ENCODE peak calls at places on chromosomes 6 and 20, in four cellular contexts. S is fibroblast of lung, A is heart left ventricle, R is stomach. M is an unnamed sample.

GRCh38 chr6:70385931-70386330 is 27.4 kb upstream of the FAM135A start:
- DNase-seq in S (no peak), A (no peak), R (no peak), M (peak)

GRCh38 chr6:14713008-14713452 is 532.8 kb upstream of the JARID2 start:
- DNase-seq in S (peak), A (peak), R (no peak), M (peak)

GRCh38 chr20:64149809-64150560 is 14.3 kb upstream of the MYT1 start:
- DNase-seq in S (no peak), A (peak), R (no peak), M (no peak)

GRCh38 chr6:157222201-157222981 is 100.9 kb downstream of the TMEM242 start:
- DNase-seq in S (no peak), A (peak), R (no peak), M (no peak)

GRCh38 chr6:35601331-35602132 is 87.2 kb downstream of the FKBP5 start:
- DNase-seq in S (peak), A (no peak), R (peak), M (peak)

GRCh38 chr20:15895126-15895525 is 678.1 kb downstream of the KIF16B start:
- DNase-seq in S (no peak), A (no peak), R (no peak), M (no peak)

GRCh38 chr20:32968833-32969241 is 35.4 kb downstream of the SUN5 start:
- DNase-seq in S (peak), A (no peak), R (no peak), M (peak)

GRCh38 chr6:151063339-151063738 is 176.4 kb upstream of the AKAP12 start:
- DNase-seq in S (peak), A (no peak), R (no peak), M (peak)

GRCh38 chr20:63335711-63336110 is 25.4 kb downstream of the CHRNA4 start:
- DNase-seq in S (no peak), A (peak), R (no peak), M (no peak)

GRCh38 chr6:105806486-105806920 is 279.6 kb upstream of the PRDM1 start:
- DNase-seq in S (peak), A (no peak), R (no peak), M (peak)

GRCh38 chr6:132122176-132122575 is 171.0 kb upstream of the CCN2 start:
- DNase-seq in S (no peak), A (no peak), R (no peak), M (no peak)

GRCh38 chr20:38130687-38131587 is 34.1 kb downstream of the TGM2 start:
- DNase-seq in S (no peak), A (no peak), R (no peak), M (no peak)

GRCh38 chr6:114092943-114093342 is 122.0 kb upstream of the HDAC2 start:
- DNase-seq in S (no peak), A (no peak), R (no peak), M (no peak)

GRCh38 chr20:36435799-36436541 is 105.3 kb upstream of the MYL9 start:
- DNase-seq in S (peak), A (peak), R (peak), M (peak)

GRCh38 chr20:47502271-47502730 is 614 bp downstream of the NCOA3 start:
- DNase-seq in S (no peak), A (peak), R (no peak), M (peak)

GRCh38 chr6:148351277-148351676 is 8.6 kb downstream of the SASH1 start:
- DNase-seq in S (no peak), A (no peak), R (no peak), M (no peak)

GRCh38 chr6:46221221-46221793 is 50.5 kb upstream of the ENPP5 start:
- DNase-seq in S (peak), A (no peak), R (no peak), M (peak)

GRCh38 chr6:169093770-169094553 is 159.7 kb downstream of the THBS2 start:
- DNase-seq in S (no peak), A (no peak), R (no peak), M (no peak)

GRCh38 chr6:150667977-150668716 is 68.5 kb downstream of the PLEKHG1 start:
- DNase-seq in S (peak), A (peak), R (peak), M (peak)

GRCh38 chr6:91816335-91816734 is 1229.5 kb upstream of the MAP3K7 start:
- DNase-seq in S (no peak), A (peak), R (no peak), M (no peak)

GRCh38 chr6:4320860-4321259 is 185.5 kb upstream of the ECI2 start:
- DNase-seq in S (peak), A (no peak), R (no peak), M (peak)

GRCh38 chr20:24134284-24134683 is 145.7 kb upstream of the GGTLC1 start:
- DNase-seq in S (no peak), A (no peak), R (no peak), M (no peak)

GRCh38 chr6:139235666-139236065 is 56.1 kb downstream of the TXLNB start:
- DNase-seq in S (no peak), A (no peak), R (no peak), M (no peak)

GRCh38 chr20:2296545-2297351 is 947 bp downstream of the TGM3 start:
- DNase-seq in S (no peak), A (no peak), R (no peak), M (no peak)

GRCh38 chr20:37526238-37526838 is 1.3 kb downstream of the BLCAP start:
- DNase-seq in S (no peak), A (no peak), R (no peak), M (peak)

GRCh38 chr6:160430741-160431140 is 82.6 kb downstream of the SLC22A3 start:
- DNase-seq in S (no peak), A (no peak), R (no peak), M (no peak)

GRCh38 chr6:105795913-105796517 is 290.1 kb upstream of the PRDM1 start:
- DNase-seq in S (no peak), A (no peak), R (peak), M (no peak)

GRCh38 chr6:34234667-34235604 is 1.7 kb upstream of the HMGA1 start:
- DNase-seq in S (no peak), A (no peak), R (no peak), M (no peak)

GRCh38 chr6:21305827-21306469 is 287.6 kb upstream of the SOX4 start:
- DNase-seq in S (peak), A (no peak), R (no peak), M (peak)

GRCh38 chr6:13068558-13069210 is 259.7 kb downstream of the TBC1D7 start:
- DNase-seq in S (no peak), A (no peak), R (no peak), M (no peak)

GRCh38 chr6:164665328-164665727 is 644.1 kb downstream of the C6orf118 start:
- DNase-seq in S (no peak), A (no peak), R (no peak), M (no peak)

GRCh38 chr20:36155991-36156390 is 1.5 kb downstream of the EPB41L1 start:
- DNase-seq in S (no peak), A (peak), R (no peak), M (no peak)

GRCh38 chr6:14361956-14362587 is 244.5 kb downstream of the CD83 start:
- DNase-seq in S (no peak), A (no peak), R (peak), M (no peak)

GRCh38 chr20:63745961-63746765 is 6.6 kb downstream of the SLC2A4RG start:
- DNase-seq in S (no peak), A (peak), R (no peak), M (no peak)

GRCh38 chr6:12064538-12064937 is 52.4 kb downstream of the HIVEP1 start:
- DNase-seq in S (no peak), A (no peak), R (no peak), M (no peak)
- H3K4me3 ChIP-seq in S (no peak), A (no peak), R (no peak), M (no peak)

DNA sequence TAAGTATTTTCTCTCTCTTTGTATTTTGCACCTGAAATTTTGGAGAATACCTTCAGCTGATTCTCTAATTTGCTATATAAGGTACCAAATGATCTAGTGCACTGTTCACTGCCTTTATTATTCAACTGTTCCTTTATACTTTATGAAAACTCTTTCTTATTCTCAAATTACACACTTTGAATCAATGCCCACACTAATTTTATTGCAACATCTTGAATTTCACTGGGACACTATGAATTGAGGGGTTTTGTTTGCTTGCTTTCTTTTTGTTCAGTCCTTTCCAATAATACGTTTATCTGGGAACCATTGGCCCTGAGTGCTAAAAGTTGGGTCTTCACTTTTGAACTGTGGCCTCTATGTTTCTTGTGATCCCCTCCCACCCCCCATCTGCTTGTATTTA is 97.9 kb downstream of the DNAH8 start:
- DNase-seq in S (peak), A (no peak), R (no peak), M (no peak)
- H3K4me3 ChIP-seq in S (no peak), A (no peak), R (no peak), M (no peak)

GRCh38 chr6:28587011-28587745 is 61.5 kb downstream of the GPX5 start:
- DNase-seq in S (peak), A (peak), R (peak), M (peak)

GRCh38 chr6:28587746-28588075 is 62.0 kb downstream of the GPX5 start:
- DNase-seq in S (no peak), A (no peak), R (no peak), M (no peak)

GRCh38 chr6:28589234-28589951 is 63.7 kb downstream of the GPX5 start:
- DNase-seq in S (peak), A (no peak), R (no peak), M (peak)

GRCh38 chr6:28586273-28586672 is 60.6 kb downstream of the GPX5 start:
- DNase-seq in S (no peak), A (no peak), R (no peak), M (no peak)

GRCh38 chr6:28589952-28590340 is 64.3 kb downstream of the GPX5 start:
- DNase-seq in S (no peak), A (no peak), R (no peak), M (no peak)
- H3K4me3 ChIP-seq in S (no peak), A (no peak), R (no peak), M (peak)

GRCh38 chr6:119542037-119542436 is 192.5 kb upstream of the MAN1A1 start:
- DNase-seq in S (no peak), A (no peak), R (no peak), M (no peak)

GRCh38 chr6:119539066-119539746 is 189.6 kb upstream of the MAN1A1 start:
- DNase-seq in S (no peak), A (no peak), R (no peak), M (no peak)

GRCh38 chr6:119541132-119541905 is 191.8 kb upstream of the MAN1A1 start:
- DNase-seq in S (peak), A (no peak), R (no peak), M (peak)

GRCh38 chr6:119543332-119543731 is 193.8 kb upstream of the MAN1A1 start:
- DNase-seq in S (no peak), A (no peak), R (no peak), M (no peak)

GRCh38 chr6:119540417-119540816 is 190.9 kb upstream of the MAN1A1 start:
- DNase-seq in S (no peak), A (no peak), R (no peak), M (no peak)
- H3K4me3 ChIP-seq in S (no peak), A (no peak), R (no peak), M (no peak)

GRCh38 chr6:47437592-47437991 is 40.0 kb upstream of the CD2AP start:
- DNase-seq in S (no peak), A (no peak), R (no peak), M (no peak)
- H3K4me3 ChIP-seq in S (no peak), A (no peak), R (no peak), M (no peak)

DNA sequence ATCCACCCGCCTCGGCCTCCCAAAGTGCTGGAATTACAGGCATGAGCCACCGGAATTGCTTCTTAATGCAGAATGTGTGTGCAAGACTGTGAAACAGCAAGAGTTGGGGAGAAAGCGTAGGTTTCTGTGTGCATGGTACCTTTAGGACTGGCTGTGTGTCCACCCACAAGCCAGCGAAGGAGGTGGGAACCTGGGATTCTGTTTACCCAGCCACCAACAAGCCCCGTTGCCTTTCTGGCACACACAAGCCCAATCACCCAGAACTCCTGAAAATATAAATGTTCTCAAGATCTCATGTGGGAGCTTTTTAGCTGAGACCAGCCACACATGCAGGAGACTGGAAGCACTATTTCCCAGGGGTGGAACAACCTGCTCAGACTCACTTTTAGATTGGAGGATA is 4.9 kb upstream of the RNF24 start:
- DNase-seq in S (no peak), A (no peak), R (no peak), M (no peak)
- H3K4me3 ChIP-seq in S (no peak), A (no peak), R (no peak), M (no peak)

DNA sequence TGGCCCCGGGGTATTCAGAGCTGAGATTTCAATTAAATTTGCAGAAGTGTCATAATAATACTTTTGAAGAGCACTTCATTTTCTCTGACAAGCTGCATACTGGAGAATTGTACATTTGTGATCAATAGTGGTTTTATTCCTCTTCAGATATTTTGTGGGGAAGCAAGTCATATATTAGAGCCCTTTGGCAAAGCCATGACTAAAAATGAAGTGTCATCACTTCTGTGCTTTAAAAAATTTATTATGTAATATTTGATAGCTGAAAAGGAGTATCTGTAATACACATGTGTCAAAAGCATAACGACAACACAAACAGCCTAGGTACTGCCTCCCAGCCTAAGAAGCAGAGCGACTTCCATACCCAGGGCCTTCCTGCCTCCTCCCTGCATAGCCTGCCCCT is 84.2 kb upstream of the SCP2D1 start:
- DNase-seq in S (no peak), A (no peak), R (no peak), M (no peak)
- H3K4me3 ChIP-seq in S (no peak), A (no peak), R (no peak), M (no peak)

GRCh38 chr6:2510341-2510740 is 240.4 kb downstream of the MYLK4 start:
- DNase-seq in S (peak), A (no peak), R (no peak), M (no peak)

GRCh38 chr6:2507016-2507415 is 243.7 kb downstream of the MYLK4 start:
- DNase-seq in S (peak), A (no peak), R (no peak), M (no peak)

GRCh38 chr6:2507638-2508037 is 243.1 kb downstream of the MYLK4 start:
- DNase-seq in S (no peak), A (no peak), R (no peak), M (no peak)

GRCh38 chr6:2505624-2506023 is 245.1 kb downstream of the MYLK4 start:
- DNase-seq in S (no peak), A (no peak), R (no peak), M (peak)

GRCh38 chr6:2509746-2510145 is 241.0 kb downstream of the MYLK4 start:
- DNase-seq in S (peak), A (no peak), R (no peak), M (no peak)
- H3K4me3 ChIP-seq in S (peak), A (no peak), R (no peak), M (no peak)

GRCh38 chr20:56520180-56520579 is 4.4 kb upstream of the FAM209A start:
- DNase-seq in S (no peak), A (no peak), R (no peak), M (no peak)
- H3K4me3 ChIP-seq in S (no peak), A (no peak), R (no peak), M (no peak)